ENCODE peak calls at places on chromosomes 11 and 22, in seven cellular contexts. Y is stimulated activated CD8-positive, alpha-beta memory T cell treated with anti-CD3 and anti-CD28 coated beads, Interleukin-15, amount 100 ng/mL, for 4 hours; J is astrocyte of the cerebellum; S is GM10248; M is GM04504; U is Ammon's horn; Z is lower leg skin. C is an unnamed sample.

GRCh38 chr11:7673724-7674434 is 579 bp upstream of the CYB5R2 start:
- DNase-seq in Y (no peak), J (no peak), S (peak; percentile 65), M (no peak), U (no peak), Z (peak; percentile 60), C (no peak)

GRCh38 chr11:110962907-110963306 is 250.7 kb upstream of the ARHGAP20 start:
- DNase-seq in Y (no peak), J (no peak), S (no peak), M (no peak), U (no peak), Z (no peak), C (peak; percentile 44)

GRCh38 chr11:83335446-83336070 is 49.4 kb upstream of the CCDC90B start:
- DNase-seq in Y (no peak), J (no peak), S (no peak), M (no peak), U (no peak), Z (no peak), C (no peak)

GRCh38 chr11:123363556-123363955 is 66.5 kb upstream of the GRAMD1B start:
- DNase-seq in Y (no peak), J (no peak), S (no peak), M (no peak), U (peak; percentile 22), Z (no peak), C (no peak)

GRCh38 chr11:66884443-66884842 is 27.6 kb downstream of the LRFN4 start:
- DNase-seq in Y (no peak), J (no peak), S (no peak), M (no peak), U (no peak), Z (no peak), C (no peak)

GRCh38 chr11:31487848-31488247 is 21.6 kb downstream of the IMMP1L start:
- DNase-seq in Y (no peak), J (peak; percentile 79), S (no peak), M (peak; percentile 15), U (peak; percentile 21), Z (no peak), C (peak; percentile 28)

GRCh38 chr11:14361951-14362350 is 3.0 kb upstream of the RRAS2 start:
- DNase-seq in Y (no peak), J (no peak), S (no peak), M (no peak), U (no peak), Z (no peak), C (no peak)

GRCh38 chr11:62221498-62221897 is 13.0 kb downstream of the SCGB2A1 start:
- DNase-seq in Y (no peak), J (no peak), S (no peak), M (no peak), U (no peak), Z (no peak), C (no peak)

GRCh38 chr11:9516113-9516512 is 55.3 kb downstream of the ZNF143 start:
- DNase-seq in Y (no peak), J (no peak), S (no peak), M (no peak), U (no peak), Z (no peak), C (no peak)

GRCh38 chr11:94815705-94816344 is 47.7 kb downstream of the AMOTL1 start:
- DNase-seq in Y (no peak), J (no peak), S (no peak), M (no peak), U (no peak), Z (no peak), C (no peak)

GRCh38 chr11:59573216-59573615 is 42.4 kb downstream of the OSBP start:
- DNase-seq in Y (no peak), J (peak; percentile 84), S (no peak), M (peak; percentile 72), U (no peak), Z (no peak), C (peak; percentile 67)

GRCh38 chr11:92382311-92382710 is 157.7 kb downstream of the FAT3 start:
- DNase-seq in Y (no peak), J (no peak), S (no peak), M (no peak), U (no peak), Z (no peak), C (no peak)

GRCh38 chr11:131867457-131868257 is 497.2 kb downstream of the NTM start:
- DNase-seq in Y (no peak), J (peak; percentile 81), S (peak; percentile 76), M (peak; percentile 66), U (peak; percentile 87), Z (peak; percentile 39), C (peak; percentile 76)

GRCh38 chr22:17569971-17570511 is 6.7 kb downstream of the SLC25A18 start:
- DNase-seq in Y (no peak), J (no peak), S (no peak), M (no peak), U (peak; percentile 66), Z (no peak), C (no peak)

GRCh38 chr11:107564877-107565218 is 687 bp downstream of the ALKBH8 start:
- DNase-seq in Y (no peak), J (no peak), S (no peak), M (no peak), U (no peak), Z (no peak), C (no peak)

GRCh38 chr11:69442012-69442806 is 39.3 kb upstream of the LINC01488 start:
- DNase-seq in Y (no peak), J (no peak), S (no peak), M (no peak), U (no peak), Z (no peak), C (no peak)